ENCODE peak calls at places on chromosome 5, in five cellular contexts. O is H9; Y is CD4-positive, alpha-beta T cell; A is body of pancreas; G is A549. B is an unnamed sample.

GRCh38 chr5:14309199-14309598 is 166.1 kb downstream of the TRIO start:
- DNase-seq in Y (no peak), O (no peak), G (no peak), A (no peak), B (no peak)

GRCh38 chr5:44331471-44332079 is 57.6 kb downstream of the FGF10 start:
- DNase-seq in G (no peak), Y (no peak), O (no peak), A (no peak), B (no peak)

GRCh38 chr5:64273276-64273675 is 107.6 kb downstream of the RNF180 start:
- DNase-seq in Y (no peak), O (no peak), G (no peak), A (no peak), B (no peak)

GRCh38 chr5:38465045-38465444 is 91.4 kb downstream of the LIFR start:
- DNase-seq in G (no peak), Y (no peak), O (no peak), A (no peak), B (no peak)

GRCh38 chr5:31218978-31219377 is 25.5 kb downstream of the CDH6 start:
- DNase-seq in A (no peak), O (no peak), Y (no peak), G (no peak), B (no peak)

GRCh38 chr5:115321309-115321708 is 24.9 kb upstream of the CCDC112 start:
- DNase-seq in O (no peak), G (no peak), Y (no peak), A (no peak), B (peak)

GRCh38 chr5:178526796-178527457 is 63.3 kb downstream of the COL23A1 start:
- DNase-seq in A (no peak), G (no peak), Y (no peak), O (no peak), B (no peak)

GRCh38 chr5:26903469-26903868 is 134.9 kb downstream of the CDH9 start:
- DNase-seq in O (no peak), G (no peak), Y (no peak), A (no peak), B (no peak)

GRCh38 chr5:81097733-81098132 is 135.4 kb upstream of the CKMT2 start:
- DNase-seq in G (no peak), Y (no peak), A (no peak), O (no peak), B (no peak)

GRCh38 chr5:172622091-172623046 is 18.7 kb upstream of the NEURL1B start:
- DNase-seq in Y (no peak), O (no peak), G (no peak), A (no peak), B (no peak)

GRCh38 chr5:149834246-149834855 is 104.2 kb downstream of the PPARGC1B start:
- DNase-seq in A (peak), O (peak), Y (no peak), G (peak), B (peak)

GRCh38 chr5:76808142-76808691 is 10.6 kb upstream of the F2RL1 start:
- DNase-seq in G (no peak), A (no peak), O (peak), Y (no peak), B (no peak)

GRCh38 chr5:58085800-58086199 is 374.1 kb downstream of the PLK2 start:
- DNase-seq in A (peak), O (no peak), Y (no peak), G (peak), B (peak)

GRCh38 chr5:11467588-11467987 is 436.7 kb downstream of the CTNND2 start:
- DNase-seq in O (no peak), A (no peak), Y (no peak), G (no peak), B (no peak)

GRCh38 chr5:145536133-145536532 is 299.0 kb downstream of the PRELID2 start:
- DNase-seq in G (no peak), Y (no peak), A (no peak), O (no peak), B (no peak)

GRCh38 chr5:134136771-134137170 is 22.3 kb downstream of the TCF7 start:
- DNase-seq in Y (peak), A (peak), O (peak), G (no peak), B (no peak)

GRCh38 chr5:111389390-111390082 is 122.8 kb downstream of the STARD4 start:
- DNase-seq in A (no peak), G (peak), Y (no peak), O (no peak), B (peak)

GRCh38 chr5:79756102-79756501 is 66.5 kb downstream of the CMYA5 start:
- DNase-seq in G (no peak), Y (no peak), A (no peak), O (no peak), B (no peak)
- H3K27ac ChIP-seq in G (no peak), Y (no peak), A (no peak), O (no peak), B (no peak)

GRCh38 chr5:1244976-1245375 is 19.8 kb downstream of the SLC6A18 start:
- DNase-seq in O (no peak), Y (no peak), G (no peak), A (peak), B (peak)
- TF ChIP-seq CTCF in O (peak), Y (no peak), G (peak), A (no peak), B (no peak)

GRCh38 chr5:72555871-72556270 is 48.7 kb upstream of the ZNF366 start:
- DNase-seq in A (no peak), O (no peak), G (no peak), Y (no peak), B (no peak)
- H3K27ac ChIP-seq in A (no peak), O (no peak), G (peak), Y (no peak), B (peak)

GRCh38 chr5:40312205-40312604 is 367.5 kb upstream of the PTGER4 start:
- DNase-seq in A (no peak), G (no peak), O (no peak), Y (no peak), B (no peak)
- TF ChIP-seq CTCF in A (no peak), G (no peak), O (no peak), Y (no peak), B (no peak)

DNA sequence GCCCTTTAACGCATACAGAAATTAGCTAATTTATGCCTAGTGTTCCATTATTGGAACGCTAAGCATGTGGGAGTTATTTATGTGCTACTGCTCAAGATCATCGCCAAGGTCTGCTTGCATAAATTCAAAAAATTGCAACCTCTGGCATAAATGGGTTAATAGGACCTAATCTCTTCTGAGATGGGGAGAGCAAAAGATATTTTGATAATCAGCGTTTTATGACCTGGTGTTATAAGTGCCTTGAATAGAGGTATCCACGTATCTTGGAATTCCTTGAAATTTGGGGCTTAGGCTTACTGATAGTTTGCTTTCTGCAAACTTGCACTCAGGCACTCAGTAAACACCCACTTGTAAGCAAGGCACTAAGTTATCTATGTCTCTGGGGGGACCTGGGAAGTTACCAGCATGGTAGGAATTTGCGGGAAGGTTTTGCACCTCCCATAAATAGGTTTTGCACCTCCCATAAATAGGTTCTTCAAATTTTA is 1.8 kb downstream of the SUB1 start:
- DNase-seq in A (no peak), Y (no peak), O (no peak), G (no peak), B (no peak)
- H3K27ac ChIP-seq in A (no peak), Y (no peak), O (no peak), G (no peak), B (no peak)

GRCh38 chr5:157324237-157324636 is 58.3 kb downstream of the CYFIP2 start:
- DNase-seq in A (no peak), O (peak), Y (no peak), G (peak), B (no peak)
- TF ChIP-seq CTCF in A (no peak), O (peak), Y (peak), G (peak), B (no peak)

GRCh38 chr5:175728885-175729828 is 71.3 kb downstream of the HRH2 start:
- DNase-seq in G (no peak), Y (no peak), A (no peak), O (peak), B (no peak)

GRCh38 chr5:175731756-175732465 is 74.0 kb downstream of the HRH2 start:
- DNase-seq in G (no peak), A (no peak), Y (no peak), O (no peak), B (no peak)

GRCh38 chr5:175729829-175730277 is 72.0 kb downstream of the HRH2 start:
- DNase-seq in Y (peak), G (peak), O (peak), A (peak), B (peak)

GRCh38 chr5:175731172-175731571 is 73.3 kb downstream of the HRH2 start:
- DNase-seq in A (no peak), G (no peak), O (no peak), Y (no peak), B (no peak)

DNA sequence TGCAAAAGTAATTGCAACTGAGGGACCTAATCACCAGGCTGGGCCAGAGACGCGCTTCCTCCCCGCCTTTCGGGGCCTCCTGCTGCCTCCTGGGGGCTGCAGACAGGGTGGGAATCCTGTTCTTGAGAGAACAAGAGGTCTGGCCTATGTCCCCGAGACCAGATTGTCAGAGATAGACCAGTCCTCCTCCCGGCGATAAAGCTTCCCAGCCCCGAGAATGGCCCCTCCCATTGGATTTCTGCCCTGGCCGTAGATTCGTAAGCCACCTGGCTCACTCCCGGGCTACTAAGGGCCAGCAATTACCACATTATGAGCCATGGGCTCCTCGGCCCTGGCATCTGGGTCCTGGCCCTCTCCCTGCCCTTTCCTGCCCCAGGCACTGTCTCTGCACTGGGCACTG is 70.4 kb downstream of the HRH2 start:
- DNase-seq in A (no peak), G (no peak), O (no peak), Y (no peak), B (no peak)
- H3K27ac ChIP-seq in A (no peak), G (no peak), O (no peak), Y (no peak), B (no peak)

DNA sequence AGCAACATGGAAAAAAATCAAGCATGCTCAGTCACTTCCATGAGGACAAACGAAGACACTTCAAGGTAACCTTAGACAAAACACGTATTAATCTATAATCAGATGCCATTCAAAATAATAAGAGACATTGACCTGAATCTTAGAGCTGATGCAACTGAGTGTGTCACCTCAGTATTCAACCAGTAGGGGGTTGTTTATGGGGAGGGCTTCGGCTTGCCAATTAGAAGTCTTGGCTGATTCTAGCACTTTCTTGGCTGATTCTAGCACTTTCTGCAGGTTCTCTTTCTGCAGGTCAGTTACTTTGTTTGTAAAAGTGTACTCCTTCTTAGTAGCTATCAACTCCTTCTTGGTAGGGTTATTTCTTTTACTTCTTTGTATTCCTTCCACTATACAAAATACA is 317.6 kb downstream of the ENC1 start:
- DNase-seq in G (no peak), O (no peak), Y (no peak), A (no peak), B (no peak)
- TF ChIP-seq CTCF in G (no peak), O (peak), Y (no peak), A (no peak), B (no peak)